ENCODE peak calls at places on chromosome 6, in eight cellular contexts. One of them, this sample, is unnamed.

GRCh38 chr6:26053929-26054658 is 33.1 kb upstream of the HFE start:
- DNase-seq in endothelial cell of umbilical vein: no peak
- DNase-seq in left colon: no peak
- DNase-seq in pancreas: no peak
- DNase-seq in GM04504: no peak
- DNase-seq in IMR-90: peak
- DNase-seq in mucosa of gallbladder: no peak
- DNase-seq in cardiac fibroblast: peak
- DNase-seq in this sample: peak

GRCh38 chr6:26270903-26271639 is 93.9 kb upstream of the BTN3A2 start:
- DNase-seq in IMR-90: peak
- DNase-seq in GM04504: no peak
- DNase-seq in left colon: peak
- DNase-seq in endothelial cell of umbilical vein: peak
- DNase-seq in mucosa of gallbladder: peak
- DNase-seq in cardiac fibroblast: peak
- DNase-seq in pancreas: no peak
- DNase-seq in this sample: peak

GRCh38 chr6:74596586-74596985 is 609.3 kb downstream of the COL12A1 start:
- DNase-seq in endothelial cell of umbilical vein: no peak
- DNase-seq in IMR-90: no peak
- DNase-seq in pancreas: no peak
- DNase-seq in left colon: no peak
- DNase-seq in GM04504: no peak
- DNase-seq in cardiac fibroblast: no peak
- DNase-seq in mucosa of gallbladder: no peak
- DNase-seq in this sample: no peak

GRCh38 chr6:94071835-94072234 is 652.5 kb upstream of the EPHA7 start:
- DNase-seq in mucosa of gallbladder: no peak
- DNase-seq in left colon: no peak
- DNase-seq in IMR-90: no peak
- DNase-seq in cardiac fibroblast: peak
- DNase-seq in endothelial cell of umbilical vein: no peak
- DNase-seq in GM04504: no peak
- DNase-seq in pancreas: no peak
- DNase-seq in this sample: peak

GRCh38 chr6:140064371-140064770 is 689.9 kb upstream of the CITED2 start:
- DNase-seq in IMR-90: no peak
- DNase-seq in left colon: no peak
- DNase-seq in mucosa of gallbladder: no peak
- DNase-seq in GM04504: no peak
- DNase-seq in pancreas: no peak
- DNase-seq in cardiac fibroblast: no peak
- DNase-seq in endothelial cell of umbilical vein: no peak
- DNase-seq in this sample: no peak

GRCh38 chr6:113018351-113019151 is 671.4 kb downstream of the RFPL4B start:
- DNase-seq in cardiac fibroblast: peak
- DNase-seq in mucosa of gallbladder: no peak
- DNase-seq in pancreas: no peak
- DNase-seq in left colon: peak
- DNase-seq in GM04504: peak
- DNase-seq in IMR-90: peak
- DNase-seq in endothelial cell of umbilical vein: peak
- DNase-seq in this sample: no peak

GRCh38 chr6:56708810-56709597 is 66.3 kb upstream of the DST start:
- DNase-seq in cardiac fibroblast: peak
- DNase-seq in IMR-90: peak
- DNase-seq in mucosa of gallbladder: no peak
- DNase-seq in endothelial cell of umbilical vein: peak
- DNase-seq in left colon: no peak
- DNase-seq in pancreas: no peak
- DNase-seq in GM04504: peak
- DNase-seq in this sample: peak

GRCh38 chr6:2839195-2839981 is 2.3 kb downstream of the SERPINB1 start:
- DNase-seq in GM04504: no peak
- DNase-seq in cardiac fibroblast: peak
- DNase-seq in pancreas: no peak
- DNase-seq in mucosa of gallbladder: no peak
- DNase-seq in left colon: no peak
- DNase-seq in endothelial cell of umbilical vein: peak
- DNase-seq in IMR-90: peak
- DNase-seq in this sample: peak

GRCh38 chr6:112237644-112238043 is 16.7 kb downstream of the LAMA4 start:
- DNase-seq in pancreas: no peak
- DNase-seq in mucosa of gallbladder: no peak
- DNase-seq in cardiac fibroblast: peak
- DNase-seq in endothelial cell of umbilical vein: peak
- DNase-seq in IMR-90: peak
- DNase-seq in left colon: peak
- DNase-seq in GM04504: peak
- DNase-seq in this sample: peak

GRCh38 chr6:42210551-42210950 is 7.1 kb downstream of the MRPS10 start:
- DNase-seq in endothelial cell of umbilical vein: peak
- DNase-seq in GM04504: no peak
- DNase-seq in left colon: no peak
- DNase-seq in pancreas: no peak
- DNase-seq in cardiac fibroblast: no peak
- DNase-seq in mucosa of gallbladder: no peak
- DNase-seq in IMR-90: no peak
- DNase-seq in this sample: no peak

GRCh38 chr6:130494745-130495144 is 128.9 kb downstream of the TMEM200A start:
- DNase-seq in mucosa of gallbladder: no peak
- DNase-seq in IMR-90: peak
- DNase-seq in left colon: no peak
- DNase-seq in GM04504: no peak
- DNase-seq in pancreas: no peak
- DNase-seq in endothelial cell of umbilical vein: no peak
- DNase-seq in cardiac fibroblast: peak
- DNase-seq in this sample: no peak

GRCh38 chr6:71510856-71511255 is 222.2 kb downstream of the OGFRL1 start:
- DNase-seq in mucosa of gallbladder: no peak
- DNase-seq in endothelial cell of umbilical vein: peak
- DNase-seq in pancreas: no peak
- DNase-seq in cardiac fibroblast: no peak
- DNase-seq in IMR-90: no peak
- DNase-seq in left colon: no peak
- DNase-seq in GM04504: no peak
- DNase-seq in this sample: no peak

GRCh38 chr6:8215631-8216030 is 113.3 kb upstream of the EEF1E1 start:
- DNase-seq in IMR-90: peak
- DNase-seq in endothelial cell of umbilical vein: no peak
- DNase-seq in left colon: no peak
- DNase-seq in GM04504: no peak
- DNase-seq in pancreas: no peak
- DNase-seq in cardiac fibroblast: peak
- DNase-seq in mucosa of gallbladder: no peak
- DNase-seq in this sample: peak

GRCh38 chr6:15132854-15133670 is 112.8 kb upstream of the JARID2 start:
- DNase-seq in pancreas: no peak
- DNase-seq in endothelial cell of umbilical vein: no peak
- DNase-seq in IMR-90: peak
- DNase-seq in left colon: no peak
- DNase-seq in GM04504: peak
- DNase-seq in mucosa of gallbladder: no peak
- DNase-seq in cardiac fibroblast: peak
- DNase-seq in this sample: peak

GRCh38 chr6:34836008-34836407 is 44.1 kb downstream of the BLTP3A start:
- DNase-seq in endothelial cell of umbilical vein: no peak
- DNase-seq in pancreas: no peak
- DNase-seq in left colon: no peak
- DNase-seq in GM04504: no peak
- DNase-seq in IMR-90: no peak
- DNase-seq in mucosa of gallbladder: no peak
- DNase-seq in cardiac fibroblast: no peak
- DNase-seq in this sample: no peak

GRCh38 chr6:14537061-14537460 is 419.5 kb downstream of the CD83 start:
- DNase-seq in pancreas: no peak
- DNase-seq in cardiac fibroblast: no peak
- DNase-seq in IMR-90: no peak
- DNase-seq in left colon: no peak
- DNase-seq in endothelial cell of umbilical vein: no peak
- DNase-seq in mucosa of gallbladder: no peak
- DNase-seq in GM04504: no peak
- DNase-seq in this sample: no peak

GRCh38 chr6:122839906-122840305 is 50.8 kb downstream of the SMPDL3A start:
- DNase-seq in GM04504: no peak
- DNase-seq in IMR-90: no peak
- DNase-seq in cardiac fibroblast: no peak
- DNase-seq in endothelial cell of umbilical vein: no peak
- DNase-seq in left colon: no peak
- DNase-seq in mucosa of gallbladder: no peak
- DNase-seq in pancreas: no peak
- DNase-seq in this sample: no peak

GRCh38 chr6:53603381-53604121 is 58.6 kb upstream of the GCLC start:
- DNase-seq in mucosa of gallbladder: peak
- DNase-seq in pancreas: no peak
- DNase-seq in IMR-90: peak
- DNase-seq in cardiac fibroblast: peak
- DNase-seq in endothelial cell of umbilical vein: no peak
- DNase-seq in left colon: no peak
- DNase-seq in GM04504: no peak
- DNase-seq in this sample: no peak

GRCh38 chr6:137904822-137905617 is 38.0 kb downstream of the TNFAIP3 start:
- DNase-seq in endothelial cell of umbilical vein: peak
- DNase-seq in mucosa of gallbladder: peak
- DNase-seq in pancreas: no peak
- DNase-seq in IMR-90: no peak
- DNase-seq in cardiac fibroblast: no peak
- DNase-seq in GM04504: no peak
- DNase-seq in left colon: no peak
- DNase-seq in this sample: no peak

GRCh38 chr6:89146748-89147715 is 1.2 kb downstream of the PM20D2 start:
- DNase-seq in IMR-90: peak
- DNase-seq in left colon: no peak
- DNase-seq in mucosa of gallbladder: no peak
- DNase-seq in cardiac fibroblast: peak
- DNase-seq in pancreas: no peak
- DNase-seq in endothelial cell of umbilical vein: peak
- DNase-seq in GM04504: no peak
- DNase-seq in this sample: peak

GRCh38 chr6:34414999-34415858 is 10.6 kb downstream of the RPS10 start:
- DNase-seq in mucosa of gallbladder: peak
- DNase-seq in left colon: peak
- DNase-seq in pancreas: no peak
- DNase-seq in cardiac fibroblast: peak
- DNase-seq in IMR-90: peak
- DNase-seq in endothelial cell of umbilical vein: peak
- DNase-seq in GM04504: peak
- DNase-seq in this sample: peak

GRCh38 chr6:167094820-167095637 is 27.9 kb upstream of the CCR6 start:
- DNase-seq in endothelial cell of umbilical vein: no peak
- DNase-seq in mucosa of gallbladder: no peak
- DNase-seq in GM04504: no peak
- DNase-seq in left colon: no peak
- DNase-seq in IMR-90: no peak
- DNase-seq in pancreas: no peak
- DNase-seq in cardiac fibroblast: no peak
- DNase-seq in this sample: no peak

GRCh38 chr6:155436981-155437749 is 18.5 kb downstream of the NOX3 start:
- DNase-seq in pancreas: no peak
- DNase-seq in endothelial cell of umbilical vein: peak
- DNase-seq in mucosa of gallbladder: peak
- DNase-seq in left colon: no peak
- DNase-seq in cardiac fibroblast: peak
- DNase-seq in GM04504: no peak
- DNase-seq in IMR-90: peak
- DNase-seq in this sample: peak

GRCh38 chr6:109073344-109074235 is 21.1 kb downstream of the SESN1 start:
- DNase-seq in pancreas: no peak
- DNase-seq in left colon: no peak
- DNase-seq in mucosa of gallbladder: peak
- DNase-seq in endothelial cell of umbilical vein: peak
- DNase-seq in cardiac fibroblast: peak
- DNase-seq in GM04504: no peak
- DNase-seq in IMR-90: peak
- DNase-seq in this sample: peak

GRCh38 chr6:2868637-2869379 is 27.1 kb upstream of the SERPINB1 start:
- DNase-seq in IMR-90: no peak
- DNase-seq in mucosa of gallbladder: no peak
- DNase-seq in cardiac fibroblast: no peak
- DNase-seq in GM04504: no peak
- DNase-seq in left colon: no peak
- DNase-seq in endothelial cell of umbilical vein: no peak
- DNase-seq in pancreas: no peak
- DNase-seq in this sample: no peak

GRCh38 chr6:143414769-143415168 is 35.7 kb downstream of the ADAT2 start:
- DNase-seq in IMR-90: no peak
- DNase-seq in mucosa of gallbladder: no peak
- DNase-seq in endothelial cell of umbilical vein: no peak
- DNase-seq in cardiac fibroblast: no peak
- DNase-seq in pancreas: no peak
- DNase-seq in GM04504: no peak
- DNase-seq in left colon: no peak
- DNase-seq in this sample: no peak